ENCODE peak calls at places on chromosomes 11 and 22, in nine cellular contexts. One of them, this sample, is unnamed.
A peak's percentile ranks its signal among the peaks of the same experiment; 100 is the strongest.

GRCh38 chr11:45666648-45667642 is 1.5 kb upstream of the CHST1 start:
- DNase-seq in renal cortical epithelial cell: no peak
- DNase-seq in NCI-H1092: no peak
- DNase-seq in AG08395: no peak
- DNase-seq in EL: no peak
- DNase-seq in psoas muscle: no peak
- DNase-seq in HEK293T: no peak
- DNase-seq in foreskin melanocyte: no peak
- DNase-seq in osteocyte: no peak
- DNase-seq in this sample: no peak

GRCh38 chr22:36386351-36386899 is 1.3 kb downstream of the MYH9 start:
- DNase-seq in renal cortical epithelial cell: no peak
- DNase-seq in NCI-H1092: peak; percentile 35
- DNase-seq in AG08395: peak; percentile 6
- DNase-seq in EL: no peak
- DNase-seq in psoas muscle: peak; percentile 60
- DNase-seq in HEK293T: no peak
- DNase-seq in foreskin melanocyte: no peak
- DNase-seq in osteocyte: no peak
- DNase-seq in this sample: no peak

GRCh38 chr11:116563028-116563712 is 209.6 kb downstream of the BUD13 start:
- DNase-seq in renal cortical epithelial cell: peak; percentile 1
- DNase-seq in NCI-H1092: peak; percentile 73
- DNase-seq in AG08395: peak; percentile 29
- DNase-seq in EL: peak; percentile 40
- DNase-seq in psoas muscle: no peak
- DNase-seq in HEK293T: no peak
- DNase-seq in foreskin melanocyte: no peak
- DNase-seq in osteocyte: no peak
- DNase-seq in this sample: peak; percentile 12

GRCh38 chr22:30314918-30315317 is 11.8 kb downstream of the TBC1D10A start:
- DNase-seq in renal cortical epithelial cell: peak; percentile 67
- DNase-seq in NCI-H1092: no peak
- DNase-seq in AG08395: no peak
- DNase-seq in EL: peak; percentile 71
- DNase-seq in psoas muscle: no peak
- DNase-seq in HEK293T: no peak
- DNase-seq in foreskin melanocyte: no peak
- DNase-seq in osteocyte: no peak
- DNase-seq in this sample: no peak

GRCh38 chr22:45207981-45208664 is 32.6 kb downstream of the KIAA0930 start:
- DNase-seq in renal cortical epithelial cell: no peak
- DNase-seq in NCI-H1092: no peak
- DNase-seq in AG08395: no peak
- DNase-seq in EL: peak; percentile 44
- DNase-seq in psoas muscle: peak; percentile 36
- DNase-seq in HEK293T: no peak
- DNase-seq in foreskin melanocyte: no peak
- DNase-seq in osteocyte: no peak
- DNase-seq in this sample: peak; percentile 86

GRCh38 chr11:62770778-62771143 is 435 bp upstream of the TAF6L start:
- DNase-seq in renal cortical epithelial cell: no peak
- DNase-seq in NCI-H1092: no peak
- DNase-seq in AG08395: peak; percentile 32
- DNase-seq in EL: no peak
- DNase-seq in psoas muscle: peak; percentile 63
- DNase-seq in HEK293T: no peak
- DNase-seq in foreskin melanocyte: no peak
- DNase-seq in osteocyte: no peak
- DNase-seq in this sample: no peak

GRCh38 chr11:117610045-117610444 is 187.0 kb downstream of the DSCAML1 start:
- DNase-seq in renal cortical epithelial cell: peak; percentile 89
- DNase-seq in NCI-H1092: no peak
- DNase-seq in AG08395: no peak
- DNase-seq in EL: peak; percentile 59
- DNase-seq in psoas muscle: no peak
- DNase-seq in HEK293T: no peak
- DNase-seq in foreskin melanocyte: no peak
- DNase-seq in osteocyte: no peak
- DNase-seq in this sample: no peak

GRCh38 chr11:93075782-93076181 is 106.3 kb downstream of the MTNR1B start:
- DNase-seq in renal cortical epithelial cell: no peak
- DNase-seq in NCI-H1092: no peak
- DNase-seq in AG08395: no peak
- DNase-seq in EL: no peak
- DNase-seq in psoas muscle: no peak
- DNase-seq in HEK293T: no peak
- DNase-seq in foreskin melanocyte: no peak
- DNase-seq in osteocyte: no peak
- DNase-seq in this sample: no peak

GRCh38 chr11:129657866-129658557 is 157.6 kb upstream of the TMEM45B start:
- DNase-seq in renal cortical epithelial cell: no peak
- DNase-seq in NCI-H1092: no peak
- DNase-seq in AG08395: no peak
- DNase-seq in EL: no peak
- DNase-seq in psoas muscle: no peak
- DNase-seq in HEK293T: no peak
- DNase-seq in foreskin melanocyte: no peak
- DNase-seq in osteocyte: no peak
- DNase-seq in this sample: no peak

GRCh38 chr22:38490475-38490874 is 15.6 kb downstream of the DDX17 start:
- DNase-seq in renal cortical epithelial cell: no peak
- DNase-seq in NCI-H1092: no peak
- DNase-seq in AG08395: no peak
- DNase-seq in EL: no peak
- DNase-seq in psoas muscle: no peak
- DNase-seq in HEK293T: no peak
- DNase-seq in foreskin melanocyte: no peak
- DNase-seq in osteocyte: no peak
- DNase-seq in this sample: no peak

GRCh38 chr22:46602025-46602424 is 18.2 kb upstream of the GRAMD4 start:
- DNase-seq in renal cortical epithelial cell: no peak
- DNase-seq in NCI-H1092: no peak
- DNase-seq in AG08395: no peak
- DNase-seq in EL: no peak
- DNase-seq in psoas muscle: no peak
- DNase-seq in HEK293T: no peak
- DNase-seq in foreskin melanocyte: no peak
- DNase-seq in osteocyte: no peak
- DNase-seq in this sample: no peak